ENCODE peak calls at places on chromosomes 5 and 9, in ten cellular contexts. L, K, X, I, W, D, T, P, Q and U are unnamed samples.

GRCh38 chr5:13218518-13218917 is 726.0 kb downstream of the DNAH5 start:
- DNase-seq in L (no peak), K (no peak), X (no peak), I (no peak), W (no peak), D (peak), T (no peak), P (no peak), Q (no peak), U (peak)

GRCh38 chr5:143153332-143154119 is 250.0 kb downstream of the NR3C1 start:
- DNase-seq in L (no peak), K (no peak), X (peak), I (no peak), W (no peak), D (no peak), T (peak), P (no peak), Q (peak), U (no peak)

GRCh38 chr9:21813575-21814473 is 11.4 kb downstream of the MTAP start:
- DNase-seq in L (peak), K (peak), X (peak), I (no peak), W (peak), D (peak), T (peak), P (peak), Q (peak), U (peak)

GRCh38 chr9:70753311-70753710 is 338.9 kb upstream of the KLF9 start:
- DNase-seq in L (no peak), K (no peak), X (no peak), I (no peak), W (no peak), D (peak), T (no peak), P (no peak), Q (no peak), U (no peak)

GRCh38 chr5:160894-161540 is 30.3 kb upstream of the LRRC14B start:
- DNase-seq in L (no peak), K (no peak), X (no peak), I (no peak), W (no peak), D (no peak), T (no peak), P (no peak), Q (no peak), U (no peak)

GRCh38 chr5:10839118-10839517 is 78.1 kb upstream of the DAP start:
- DNase-seq in L (no peak), K (no peak), X (no peak), I (no peak), W (no peak), D (no peak), T (no peak), P (no peak), Q (no peak), U (no peak)

GRCh38 chr9:99199938-99200539 is 21.7 kb downstream of the ALG2 start:
- DNase-seq in L (no peak), K (no peak), X (no peak), I (no peak), W (no peak), D (peak), T (no peak), P (no peak), Q (no peak), U (no peak)

GRCh38 chr5:33439905-33440481 is 772 bp upstream of the TARS1 start:
- DNase-seq in L (no peak), K (no peak), X (no peak), I (no peak), W (no peak), D (no peak), T (no peak), P (no peak), Q (no peak), U (peak)

GRCh38 chr9:134538856-134539562 is 102.6 kb upstream of the COL5A1 start:
- DNase-seq in L (no peak), K (no peak), X (no peak), I (no peak), W (no peak), D (no peak), T (no peak), P (no peak), Q (no peak), U (no peak)

GRCh38 chr5:1915316-1915715 is 32.6 kb upstream of the IRX4 start:
- DNase-seq in L (no peak), K (no peak), X (no peak), I (no peak), W (no peak), D (no peak), T (no peak), P (no peak), Q (no peak), U (no peak)

GRCh38 chr5:79487251-79487650 is 26.7 kb downstream of the HOMER1 start:
- DNase-seq in L (no peak), K (no peak), X (no peak), I (no peak), W (no peak), D (no peak), T (no peak), P (no peak), Q (no peak), U (no peak)

GRCh38 chr9:81592890-81593271 is 96.5 kb downstream of the TLE1 start:
- DNase-seq in L (no peak), K (no peak), X (no peak), I (no peak), W (no peak), D (no peak), T (no peak), P (no peak), Q (peak), U (no peak)

GRCh38 chr5:9437741-9438240 is 108.1 kb downstream of the SEMA5A start:
- DNase-seq in L (no peak), K (no peak), X (peak), I (no peak), W (no peak), D (no peak), T (peak), P (no peak), Q (no peak), U (peak)

GRCh38 chr5:152883061-152883460 is 478.0 kb upstream of the NMUR2 start:
- DNase-seq in L (no peak), K (no peak), X (no peak), I (no peak), W (no peak), D (peak), T (no peak), P (no peak), Q (no peak), U (no peak)

GRCh38 chr9:2853517-2853916 is 9.6 kb upstream of the PUM3 start:
- DNase-seq in L (no peak), K (no peak), X (no peak), I (no peak), W (no peak), D (no peak), T (no peak), P (no peak), Q (no peak), U (peak)

GRCh38 chr9:31799953-31800609 is 584.4 kb upstream of the ACO1 start:
- DNase-seq in L (peak), K (no peak), X (no peak), I (no peak), W (no peak), D (peak), T (peak), P (no peak), Q (no peak), U (peak)

GRCh38 chr5:14212838-14213237 is 69.7 kb downstream of the TRIO start:
- DNase-seq in L (no peak), K (no peak), X (no peak), I (no peak), W (no peak), D (no peak), T (no peak), P (no peak), Q (no peak), U (no peak)

GRCh38 chr9:129283290-129283691 is 105.2 kb upstream of the IER5L start:
- DNase-seq in L (no peak), K (no peak), X (no peak), I (no peak), W (no peak), D (no peak), T (no peak), P (no peak), Q (no peak), U (no peak)

GRCh38 chr9:120935383-120935857 is 8.8 kb upstream of the TRAF1 start:
- DNase-seq in L (peak), K (no peak), X (peak), I (peak), W (peak), D (peak), T (peak), P (no peak), Q (peak), U (peak)

GRCh38 chr9:36739538-36740116 is 166.9 kb downstream of the MELK start:
- DNase-seq in L (no peak), K (no peak), X (no peak), I (no peak), W (no peak), D (no peak), T (no peak), P (no peak), Q (no peak), U (no peak)

GRCh38 chr9:126495411-126496180 is 118.1 kb upstream of the LMX1B start:
- DNase-seq in L (no peak), K (no peak), X (no peak), I (no peak), W (no peak), D (no peak), T (no peak), P (no peak), Q (no peak), U (no peak)

GRCh38 chr9:81634437-81634836 is 54.9 kb downstream of the TLE1 start:
- DNase-seq in L (no peak), K (no peak), X (no peak), I (no peak), W (no peak), D (no peak), T (no peak), P (no peak), Q (no peak), U (no peak)

GRCh38 chr5:19734706-19735240 is 253.2 kb downstream of the CDH18 start:
- DNase-seq in L (peak), K (no peak), X (no peak), I (no peak), W (no peak), D (no peak), T (no peak), P (no peak), Q (no peak), U (peak)

GRCh38 chr9:114427644-114428043 is 39.9 kb upstream of the AKNA start:
- DNase-seq in L (no peak), K (no peak), X (no peak), I (no peak), W (no peak), D (no peak), T (no peak), P (no peak), Q (no peak), U (no peak)

GRCh38 chr9:129570450-129571297 is 50.2 kb downstream of the C9orf50 start:
- DNase-seq in L (peak), K (no peak), X (peak), I (no peak), W (peak), D (no peak), T (peak), P (no peak), Q (peak), U (peak)

GRCh38 chr5:9112520-9113291 is 433.2 kb downstream of the SEMA5A start:
- DNase-seq in L (peak), K (no peak), X (peak), I (no peak), W (no peak), D (no peak), T (peak), P (no peak), Q (no peak), U (no peak)

GRCh38 chr5:108382784-108383358 is 973 bp upstream of the FBXL17 start:
- DNase-seq in L (peak), K (peak), X (no peak), I (no peak), W (peak), D (no peak), T (no peak), P (peak), Q (no peak), U (no peak)

GRCh38 chr5:6637022-6637421 is 3.8 kb downstream of the SRD5A1 start:
- DNase-seq in L (no peak), K (no peak), X (no peak), I (no peak), W (no peak), D (no peak), T (no peak), P (no peak), Q (no peak), U (no peak)

GRCh38 chr9:137716694-137717287 is 98.0 kb downstream of the EHMT1 start:
- DNase-seq in L (no peak), K (no peak), X (no peak), I (no peak), W (no peak), D (no peak), T (no peak), P (no peak), Q (no peak), U (no peak)

GRCh38 chr9:26502311-26502710 is 390.3 kb downstream of the CAAP1 start:
- DNase-seq in L (no peak), K (no peak), X (no peak), I (no peak), W (no peak), D (peak), T (no peak), P (no peak), Q (no peak), U (peak)

GRCh38 chr5:59351076-59351794 is 542.3 kb downstream of the PDE4D start:
- DNase-seq in L (no peak), K (no peak), X (no peak), I (no peak), W (no peak), D (peak), T (peak), P (no peak), Q (no peak), U (no peak)

GRCh38 chr9:90517103-90517502 is 125.5 kb downstream of the DIRAS2 start:
- DNase-seq in L (peak), K (no peak), X (no peak), I (no peak), W (no peak), D (no peak), T (no peak), P (no peak), Q (no peak), U (peak)

GRCh38 chr5:116573279-116573616 is 1.4 kb downstream of the SEMA6A start:
- DNase-seq in L (no peak), K (no peak), X (peak), I (no peak), W (peak), D (peak), T (no peak), P (peak), Q (peak), U (no peak)

GRCh38 chr5:181181650-181182565 is 23.1 kb downstream of the TRIM7 start:
- DNase-seq in L (peak), K (peak), X (peak), I (no peak), W (peak), D (no peak), T (peak), P (peak), Q (peak), U (peak)

GRCh38 chr5:31362931-31363568 is 168.8 kb downstream of the DROSHA start:
- DNase-seq in L (no peak), K (no peak), X (peak), I (no peak), W (no peak), D (no peak), T (no peak), P (no peak), Q (no peak), U (peak)

GRCh38 chr9:18786936-18787658 is 245.9 kb downstream of the SAXO1 start:
- DNase-seq in L (no peak), K (no peak), X (peak), I (no peak), W (no peak), D (no peak), T (peak), P (no peak), Q (no peak), U (no peak)

GRCh38 chr9:88783613-88784230 is 207.5 kb upstream of the S1PR3 start:
- DNase-seq in L (no peak), K (no peak), X (no peak), I (no peak), W (no peak), D (no peak), T (no peak), P (no peak), Q (no peak), U (peak)